ENCODE peak calls at places on chromosomes 11 and 22, in seven cellular contexts. D is coronary artery, K is type B pancreatic cell, N is gastrocnemius medialis, V is progenitor cell of endocrine pancreas, F is Panc1, I is GM20000. O is an unnamed sample.

GRCh38 chr11:27421819-27422494 is 50.6 kb downstream of the LGR4 start:
- DNase-seq in D (no peak), K (no peak), N (no peak), V (no peak), F (no peak), I (no peak), O (peak)

GRCh38 chr22:41178425-41178975 is 26.6 kb upstream of the L3MBTL2 start:
- DNase-seq in D (no peak), K (no peak), N (no peak), V (no peak), F (no peak), I (no peak), O (no peak)

GRCh38 chr11:44593194-44593593 is 27.7 kb downstream of the CD82 start:
- DNase-seq in D (no peak), K (no peak), N (peak), V (no peak), F (no peak), I (no peak), O (no peak)

GRCh38 chr11:112174789-112175595 is at the start of gene BCO2:
- DNase-seq in D (peak), K (peak), N (peak), V (peak), F (peak), I (peak), O (peak)

GRCh38 chr11:3221408-3222002 is 2.9 kb upstream of the MRGPRG start:
- DNase-seq in D (peak), K (peak), N (no peak), V (no peak), F (no peak), I (no peak), O (no peak)

GRCh38 chr11:11313426-11313825 is 39.6 kb downstream of the CSNK2A3 start:
- DNase-seq in D (no peak), K (no peak), N (peak), V (no peak), F (no peak), I (no peak), O (peak)

GRCh38 chr11:120793806-120794479 is 230.0 kb upstream of the TBCEL start:
- DNase-seq in D (no peak), K (no peak), N (no peak), V (no peak), F (no peak), I (no peak), O (no peak)

GRCh38 chr11:33358150-33358831 is 101.1 kb downstream of the HIPK3 start:
- DNase-seq in D (no peak), K (no peak), N (no peak), V (no peak), F (no peak), I (no peak), O (no peak)

GRCh38 chr22:30318773-30319419 is 7.8 kb downstream of the TBC1D10A start:
- DNase-seq in D (no peak), K (no peak), N (no peak), V (no peak), F (no peak), I (no peak), O (no peak)

GRCh38 chr11:27296406-27296994 is 66.5 kb downstream of the CCDC34 start:
- DNase-seq in D (no peak), K (no peak), N (no peak), V (no peak), F (peak), I (peak), O (peak)

GRCh38 chr11:124919836-124920755 is 1.0 kb downstream of the HEPN1 start:
- DNase-seq in D (no peak), K (no peak), N (no peak), V (no peak), F (no peak), I (no peak), O (no peak)

GRCh38 chr11:103947566-103947919 is 88.9 kb upstream of the DDI1 start:
- DNase-seq in D (no peak), K (no peak), N (peak), V (no peak), F (no peak), I (no peak), O (peak)

GRCh38 chr11:114610984-114611944 is 15.7 kb upstream of the NXPE4 start:
- DNase-seq in D (no peak), K (no peak), N (no peak), V (no peak), F (no peak), I (no peak), O (peak)

GRCh38 chr11:86519064-86519911 is 144.6 kb downstream of the CCDC81 start:
- DNase-seq in D (no peak), K (no peak), N (no peak), V (no peak), F (no peak), I (no peak), O (peak)

GRCh38 chr11:82718307-82718706 is 15.4 kb downstream of the FAM181B start:
- DNase-seq in D (no peak), K (no peak), N (no peak), V (no peak), F (peak), I (peak), O (peak)

GRCh38 chr11:118434553-118435232 is 1.6 kb upstream of the KMT2A start:
- DNase-seq in D (peak), K (peak), N (peak), V (peak), F (no peak), I (peak), O (peak)

GRCh38 chr22:40680819-40681183 is 1.5 kb downstream of the MCHR1 start:
- DNase-seq in D (no peak), K (no peak), N (no peak), V (no peak), F (no peak), I (no peak), O (no peak)

GRCh38 chr11:105282658-105283057 is 143.1 kb upstream of the CARD18 start:
- DNase-seq in D (no peak), K (no peak), N (no peak), V (no peak), F (no peak), I (no peak), O (peak)

GRCh38 chr11:65685981-65686380 is 23.3 kb upstream of the RELA start:
- DNase-seq in D (no peak), K (no peak), N (no peak), V (no peak), F (no peak), I (no peak), O (no peak)

GRCh38 chr11:33773399-33774355 is 643 bp downstream of the FBXO3 start:
- DNase-seq in D (no peak), K (no peak), N (no peak), V (peak), F (no peak), I (peak), O (peak)

GRCh38 chr11:39304586-39304985 is 2154.9 kb downstream of the LRRC4C start:
- DNase-seq in D (no peak), K (no peak), N (no peak), V (no peak), F (no peak), I (no peak), O (no peak)

GRCh38 chr11:62578541-62578940 is 4.8 kb upstream of the EEF1G start:
- DNase-seq in D (no peak), K (no peak), N (no peak), V (no peak), F (no peak), I (no peak), O (no peak)

GRCh38 chr11:118382954-118383353 is 18.5 kb upstream of the ATP5MG start:
- DNase-seq in D (no peak), K (no peak), N (no peak), V (no peak), F (no peak), I (no peak), O (no peak)

GRCh38 chr11:83403990-83404389 is 117.8 kb upstream of the CCDC90B start:
- DNase-seq in D (no peak), K (no peak), N (no peak), V (no peak), F (no peak), I (no peak), O (no peak)

GRCh38 chr11:90635145-90635544 is 412.3 kb upstream of the CHORDC1 start:
- DNase-seq in D (no peak), K (no peak), N (no peak), V (no peak), F (no peak), I (no peak), O (no peak)

GRCh38 chr11:35192347-35192746 is 53.4 kb downstream of the CD44 start:
- DNase-seq in D (no peak), K (no peak), N (no peak), V (no peak), F (no peak), I (no peak), O (peak)

GRCh38 chr11:2662430-2663299 is 37.1 kb downstream of the KCNQ1OT1 start:
- DNase-seq in D (peak), K (peak), N (no peak), V (no peak), F (no peak), I (no peak), O (no peak)

GRCh38 chr11:65417702-65418430 is 4.7 kb upstream of the NEAT1 start:
- DNase-seq in D (peak), K (no peak), N (peak), V (no peak), F (no peak), I (peak), O (peak)

GRCh38 chr22:21573750-21574494 is 6.4 kb downstream of the UBE2L3 start:
- DNase-seq in D (no peak), K (no peak), N (no peak), V (no peak), F (no peak), I (no peak), O (no peak)

GRCh38 chr11:102914238-102915043 is 39.7 kb upstream of the MMP12 start:
- DNase-seq in D (no peak), K (no peak), N (no peak), V (no peak), F (peak), I (no peak), O (peak)

GRCh38 chr22:37636186-37636948 is 3.1 kb upstream of the SH3BP1 start:
- DNase-seq in D (no peak), K (no peak), N (no peak), V (no peak), F (no peak), I (no peak), O (peak)

GRCh38 chr11:71474141-71474770 is 21.3 kb downstream of the NADSYN1 start:
- DNase-seq in D (no peak), K (no peak), N (no peak), V (no peak), F (no peak), I (no peak), O (no peak)

GRCh38 chr11:63870351-63871197 is 31.7 kb downstream of the MARK2 start:
- DNase-seq in D (no peak), K (no peak), N (no peak), V (no peak), F (no peak), I (no peak), O (peak)

GRCh38 chr22:49921508-49922278 is 3.3 kb downstream of the CRELD2 start:
- DNase-seq in D (no peak), K (no peak), N (no peak), V (no peak), F (no peak), I (no peak), O (no peak)

GRCh38 chr22:49924113-49924833 is 5.8 kb downstream of the CRELD2 start:
- DNase-seq in D (no peak), K (no peak), N (no peak), V (no peak), F (no peak), I (no peak), O (no peak)

GRCh38 chr22:49922926-49923325 is 4.5 kb downstream of the CRELD2 start:
- DNase-seq in D (no peak), K (peak), N (no peak), V (no peak), F (no peak), I (no peak), O (no peak)

GRCh38 chr22:49922484-49922883 is 4.0 kb downstream of the CRELD2 start:
- DNase-seq in D (no peak), K (no peak), N (no peak), V (no peak), F (no peak), I (no peak), O (no peak)

DNA sequence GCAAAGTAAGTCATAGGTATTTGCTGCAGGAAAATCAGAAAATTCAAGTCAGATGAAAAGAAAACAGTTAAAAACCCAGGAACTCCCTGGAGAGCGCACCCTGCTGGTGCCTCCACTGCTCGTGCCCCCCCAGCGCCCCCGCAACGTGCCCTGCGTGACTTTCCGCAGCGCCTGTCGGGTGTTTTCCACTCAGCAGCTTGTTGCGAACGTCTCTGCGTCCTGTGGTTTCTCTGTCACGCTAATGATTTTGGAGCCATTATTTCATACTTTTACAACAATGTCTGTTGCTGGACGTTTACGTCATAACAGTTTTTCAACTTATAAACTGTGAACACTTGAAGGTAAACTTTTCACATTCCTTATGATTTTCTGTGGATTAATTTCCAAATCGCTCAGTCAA is 5.0 kb downstream of the CRELD2 start:
- DNase-seq in D (no peak), K (no peak), N (no peak), V (no peak), F (no peak), I (no peak), O (no peak)
- TF ChIP-seq CTCF in D (no peak), K (no peak), N (no peak), V (no peak), F (no peak), I (no peak), O (no peak)

DNA sequence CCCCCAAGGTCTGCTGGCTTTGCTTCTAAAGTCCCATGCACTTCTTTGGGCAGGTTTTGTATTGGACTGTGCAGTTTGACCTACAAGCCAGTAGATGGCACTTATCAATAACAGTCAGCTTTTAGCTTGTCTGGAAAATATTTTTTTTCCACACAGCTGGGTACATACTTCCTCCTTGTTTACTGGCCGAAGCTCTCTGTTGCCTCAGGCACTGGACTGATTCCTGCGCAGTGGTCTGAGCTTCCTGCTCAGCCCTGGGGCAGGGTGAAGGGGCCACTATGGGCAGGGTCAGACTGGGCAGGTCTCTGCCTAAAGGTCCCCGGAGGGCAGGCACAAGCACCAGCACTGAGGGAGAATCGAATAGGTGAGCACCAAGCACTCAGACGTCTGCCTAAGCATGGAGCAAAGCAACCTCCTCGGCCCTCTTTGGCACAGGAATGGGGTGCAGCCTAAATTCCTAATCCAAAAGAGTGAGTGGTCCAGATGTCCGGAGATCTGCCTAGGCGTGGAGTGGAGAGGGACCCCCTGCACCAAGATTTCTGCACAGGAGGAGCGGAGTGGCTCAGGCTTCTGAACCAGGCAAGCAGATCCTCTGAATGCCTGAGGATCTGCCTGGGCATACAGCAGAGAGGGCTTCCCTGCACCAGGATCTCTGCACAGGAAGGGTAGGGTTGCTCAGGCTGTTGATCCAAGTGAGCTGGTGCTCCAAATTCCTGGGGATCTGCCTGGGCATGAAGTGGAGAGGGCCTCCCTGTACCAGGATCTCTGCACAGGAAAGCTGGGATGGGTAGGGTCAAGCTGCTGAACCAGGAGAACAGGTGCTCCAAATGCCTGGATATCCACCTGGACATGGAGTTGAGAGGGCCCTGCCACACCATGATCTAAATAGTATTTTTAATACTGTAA is 105.9 kb upstream of the C11orf58 start:
- DNase-seq in D (no peak), K (no peak), N (no peak), V (no peak), F (no peak), I (no peak), O (no peak)
- TF ChIP-seq CTCF in D (no peak), K (peak), N (no peak), V (peak), F (peak), I (peak), O (peak)

GRCh38 chr22:20511578-20512259 is 4.3 kb downstream of the MED15 start:
- DNase-seq in D (no peak), K (no peak), N (no peak), V (no peak), F (no peak), I (no peak), O (no peak)
- TF ChIP-seq CTCF in D (no peak), K (no peak), N (no peak), V (no peak), F (no peak), I (no peak), O (no peak)

DNA sequence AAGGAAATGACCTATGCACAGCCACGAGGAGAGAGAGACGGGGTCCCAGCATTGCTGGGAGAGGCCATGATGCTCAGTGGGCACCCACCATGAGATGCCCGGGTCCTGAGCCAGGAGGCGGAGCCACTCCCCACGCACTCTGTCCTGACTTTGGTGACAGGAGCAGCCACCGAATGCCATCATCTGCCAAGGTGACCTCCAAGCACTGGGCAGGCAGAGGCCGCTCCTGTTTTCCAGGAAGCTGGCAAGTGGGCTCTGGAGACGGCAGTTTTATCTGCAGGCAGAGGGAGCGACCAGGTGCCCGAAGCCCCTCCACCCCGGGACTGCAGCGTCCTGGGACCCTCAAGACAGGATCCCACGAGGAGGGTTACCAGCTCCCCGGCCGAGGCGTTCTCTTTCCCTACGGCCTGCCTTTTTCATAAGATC is 453.9 kb downstream of the BRD1 start:
- DNase-seq in D (peak), K (peak), N (no peak), V (no peak), F (no peak), I (no peak), O (no peak)
- TF ChIP-seq CTCF in D (no peak), K (no peak), N (no peak), V (no peak), F (no peak), I (no peak), O (no peak)

GRCh38 chr22:46483353-46483752 is 54.1 kb downstream of the CELSR1 start:
- DNase-seq in D (no peak), K (no peak), N (no peak), V (no peak), F (no peak), I (no peak), O (no peak)
- TF ChIP-seq CTCF in D (no peak), K (no peak), N (no peak), V (no peak), F (no peak), I (no peak), O (no peak)

GRCh38 chr11:113274708-113275582 is 39.4 kb upstream of the TTC12 start:
- DNase-seq in D (no peak), K (no peak), N (no peak), V (no peak), F (no peak), I (no peak), O (no peak)
- TF ChIP-seq CTCF in D (no peak), K (peak), N (no peak), V (peak), F (no peak), I (no peak), O (no peak)

O was measured in fibroblast of mammary gland.